ENCODE peak calls at places on chromosomes 7 and 10, in five cellular contexts. One of them, this sample, is unnamed.

GRCh38 chr10:13961096-13961495 is 369.6 kb downstream of the FRMD4A start:
- DNase-seq in lower leg skin: no peak
- DNase-seq in endothelial cell of umbilical vein: peak
- DNase-seq in A549: no peak
- DNase-seq in gastrocnemius medialis: peak
- DNase-seq in this sample: peak

GRCh38 chr10:49571419-49571818 is 32.5 kb upstream of the ERCC6 start:
- DNase-seq in A549: no peak
- DNase-seq in lower leg skin: no peak
- DNase-seq in gastrocnemius medialis: no peak
- DNase-seq in endothelial cell of umbilical vein: no peak
- DNase-seq in this sample: no peak

GRCh38 chr7:36138209-36138608 is 14.8 kb upstream of the EEPD1 start:
- DNase-seq in gastrocnemius medialis: no peak
- DNase-seq in endothelial cell of umbilical vein: no peak
- DNase-seq in lower leg skin: no peak
- DNase-seq in A549: no peak
- DNase-seq in this sample: no peak

GRCh38 chr7:77276120-77276519 is 76.5 kb upstream of the FGL2 start:
- DNase-seq in gastrocnemius medialis: no peak
- DNase-seq in endothelial cell of umbilical vein: no peak
- DNase-seq in lower leg skin: no peak
- DNase-seq in A549: no peak
- DNase-seq in this sample: no peak

GRCh38 chr7:23472974-23473847 is 2.9 kb upstream of the IGF2BP3 start:
- DNase-seq in endothelial cell of umbilical vein: peak
- DNase-seq in A549: no peak
- DNase-seq in gastrocnemius medialis: no peak
- DNase-seq in lower leg skin: no peak
- DNase-seq in this sample: peak

GRCh38 chr10:35390441-35390840 is 54.1 kb downstream of the CCNY start:
- DNase-seq in endothelial cell of umbilical vein: no peak
- DNase-seq in A549: no peak
- DNase-seq in lower leg skin: no peak
- DNase-seq in gastrocnemius medialis: no peak
- DNase-seq in this sample: no peak

GRCh38 chr7:74307738-74308505 is 18.7 kb downstream of the CLIP2 start:
- DNase-seq in gastrocnemius medialis: no peak
- DNase-seq in endothelial cell of umbilical vein: no peak
- DNase-seq in lower leg skin: no peak
- DNase-seq in A549: no peak
- DNase-seq in this sample: no peak

GRCh38 chr7:95276114-95276513 is 48.2 kb downstream of the PON1 start:
- DNase-seq in endothelial cell of umbilical vein: no peak
- DNase-seq in gastrocnemius medialis: no peak
- DNase-seq in lower leg skin: no peak
- DNase-seq in A549: no peak
- DNase-seq in this sample: no peak

GRCh38 chr10:110222896-110223675 is 15.7 kb downstream of the MXI1 start:
- DNase-seq in endothelial cell of umbilical vein: no peak
- DNase-seq in gastrocnemius medialis: no peak
- DNase-seq in lower leg skin: no peak
- DNase-seq in A549: no peak
- DNase-seq in this sample: no peak

GRCh38 chr7:135745702-135746312 is 2.8 kb downstream of the FAM180A start:
- DNase-seq in endothelial cell of umbilical vein: peak
- DNase-seq in gastrocnemius medialis: peak
- DNase-seq in A549: peak
- DNase-seq in lower leg skin: peak
- DNase-seq in this sample: peak

GRCh38 chr10:59265140-59265539 is 88.7 kb downstream of the PHYHIPL start:
- DNase-seq in gastrocnemius medialis: no peak
- DNase-seq in A549: no peak
- DNase-seq in lower leg skin: no peak
- DNase-seq in endothelial cell of umbilical vein: no peak
- DNase-seq in this sample: no peak

GRCh38 chr7:128726031-128726430 is 13.1 kb upstream of the CALU start:
- DNase-seq in lower leg skin: no peak
- DNase-seq in gastrocnemius medialis: no peak
- DNase-seq in A549: no peak
- DNase-seq in endothelial cell of umbilical vein: no peak
- DNase-seq in this sample: no peak

GRCh38 chr10:100739516-100740368 is 5.6 kb upstream of the PAX2 start:
- DNase-seq in gastrocnemius medialis: no peak
- DNase-seq in endothelial cell of umbilical vein: no peak
- DNase-seq in A549: peak
- DNase-seq in lower leg skin: no peak
- DNase-seq in this sample: no peak

GRCh38 chr7:90717286-90718060 is 121.4 kb downstream of the CDK14 start:
- DNase-seq in endothelial cell of umbilical vein: no peak
- DNase-seq in lower leg skin: no peak
- DNase-seq in A549: no peak
- DNase-seq in gastrocnemius medialis: no peak
- DNase-seq in this sample: no peak

GRCh38 chr7:80858141-80858903 is 60.5 kb downstream of the SEMA3C start:
- DNase-seq in gastrocnemius medialis: no peak
- DNase-seq in A549: no peak
- DNase-seq in endothelial cell of umbilical vein: peak
- DNase-seq in lower leg skin: no peak
- DNase-seq in this sample: no peak

GRCh38 chr10:86798636-86799035 is 42.2 kb downstream of the BMPR1A start:
- DNase-seq in gastrocnemius medialis: no peak
- DNase-seq in A549: no peak
- DNase-seq in lower leg skin: no peak
- DNase-seq in endothelial cell of umbilical vein: no peak
- DNase-seq in this sample: no peak

GRCh38 chr7:98217623-98218582 is 6.7 kb downstream of the BHLHA15 start:
- DNase-seq in endothelial cell of umbilical vein: peak
- DNase-seq in lower leg skin: no peak
- DNase-seq in gastrocnemius medialis: no peak
- DNase-seq in A549: no peak
- DNase-seq in this sample: no peak

GRCh38 chr7:14995774-14996173 is 93.2 kb upstream of the DGKB start:
- DNase-seq in A549: no peak
- DNase-seq in gastrocnemius medialis: no peak
- DNase-seq in endothelial cell of umbilical vein: no peak
- DNase-seq in lower leg skin: no peak
- DNase-seq in this sample: no peak

GRCh38 chr7:66505531-66506451 is 122.9 kb upstream of the KCTD7 start:
- DNase-seq in gastrocnemius medialis: no peak
- DNase-seq in A549: no peak
- DNase-seq in endothelial cell of umbilical vein: peak
- DNase-seq in lower leg skin: no peak
- DNase-seq in this sample: no peak

GRCh38 chr10:87685832-87686589 is 26.3 kb downstream of the PAPSS2 start:
- DNase-seq in endothelial cell of umbilical vein: no peak
- DNase-seq in lower leg skin: no peak
- DNase-seq in gastrocnemius medialis: no peak
- DNase-seq in A549: no peak
- DNase-seq in this sample: no peak

GRCh38 chr10:122786269-122786668 is 59.4 kb downstream of the CUZD1 start:
- DNase-seq in endothelial cell of umbilical vein: peak
- DNase-seq in A549: peak
- DNase-seq in lower leg skin: no peak
- DNase-seq in gastrocnemius medialis: no peak
- DNase-seq in this sample: peak

GRCh38 chr10:110067960-110068770 is 60.4 kb downstream of the ADD3 start:
- DNase-seq in lower leg skin: no peak
- DNase-seq in gastrocnemius medialis: peak
- DNase-seq in A549: no peak
- DNase-seq in endothelial cell of umbilical vein: no peak
- DNase-seq in this sample: no peak

GRCh38 chr7:50346548-50347497 is 42.3 kb downstream of the IKZF1 start:
- DNase-seq in A549: no peak
- DNase-seq in gastrocnemius medialis: no peak
- DNase-seq in endothelial cell of umbilical vein: no peak
- DNase-seq in lower leg skin: no peak
- DNase-seq in this sample: no peak

GRCh38 chr10:48805848-48806247 is 121.2 kb downstream of the WDFY4 start:
- DNase-seq in lower leg skin: no peak
- DNase-seq in endothelial cell of umbilical vein: no peak
- DNase-seq in gastrocnemius medialis: peak
- DNase-seq in A549: no peak
- DNase-seq in this sample: no peak

GRCh38 chr7:80427218-80427617 is 84.6 kb downstream of the GNAT3 start:
- DNase-seq in A549: no peak
- DNase-seq in endothelial cell of umbilical vein: no peak
- DNase-seq in gastrocnemius medialis: no peak
- DNase-seq in lower leg skin: no peak
- DNase-seq in this sample: no peak

GRCh38 chr10:44306147-44306710 is 78.7 kb downstream of the CXCL12 start:
- DNase-seq in A549: no peak
- DNase-seq in gastrocnemius medialis: peak
- DNase-seq in endothelial cell of umbilical vein: no peak
- DNase-seq in lower leg skin: no peak
- DNase-seq in this sample: peak

GRCh38 chr7:5500056-5500776 is 76.6 kb upstream of the TNRC18 start:
- DNase-seq in endothelial cell of umbilical vein: no peak
- DNase-seq in A549: no peak
- DNase-seq in lower leg skin: no peak
- DNase-seq in gastrocnemius medialis: no peak
- DNase-seq in this sample: peak

GRCh38 chr10:104340692-104341091 is 2.4 kb upstream of the ITPRIP start:
- DNase-seq in lower leg skin: no peak
- DNase-seq in gastrocnemius medialis: no peak
- DNase-seq in endothelial cell of umbilical vein: no peak
- DNase-seq in A549: no peak
- DNase-seq in this sample: no peak

GRCh38 chr10:104337985-104338735 is at the start of gene ITPRIP:
- DNase-seq in A549: peak
- DNase-seq in endothelial cell of umbilical vein: peak
- DNase-seq in lower leg skin: peak
- DNase-seq in gastrocnemius medialis: peak
- DNase-seq in this sample: peak

GRCh38 chr10:104337527-104337984 is 709 bp downstream of the ITPRIP start:
- DNase-seq in A549: peak
- DNase-seq in endothelial cell of umbilical vein: peak
- DNase-seq in lower leg skin: no peak
- DNase-seq in gastrocnemius medialis: no peak
- DNase-seq in this sample: no peak

GRCh38 chr10:104340099-104340594 is 1.9 kb upstream of the ITPRIP start:
- DNase-seq in lower leg skin: no peak
- DNase-seq in gastrocnemius medialis: no peak
- DNase-seq in A549: no peak
- DNase-seq in endothelial cell of umbilical vein: no peak
- DNase-seq in this sample: no peak

DNA sequence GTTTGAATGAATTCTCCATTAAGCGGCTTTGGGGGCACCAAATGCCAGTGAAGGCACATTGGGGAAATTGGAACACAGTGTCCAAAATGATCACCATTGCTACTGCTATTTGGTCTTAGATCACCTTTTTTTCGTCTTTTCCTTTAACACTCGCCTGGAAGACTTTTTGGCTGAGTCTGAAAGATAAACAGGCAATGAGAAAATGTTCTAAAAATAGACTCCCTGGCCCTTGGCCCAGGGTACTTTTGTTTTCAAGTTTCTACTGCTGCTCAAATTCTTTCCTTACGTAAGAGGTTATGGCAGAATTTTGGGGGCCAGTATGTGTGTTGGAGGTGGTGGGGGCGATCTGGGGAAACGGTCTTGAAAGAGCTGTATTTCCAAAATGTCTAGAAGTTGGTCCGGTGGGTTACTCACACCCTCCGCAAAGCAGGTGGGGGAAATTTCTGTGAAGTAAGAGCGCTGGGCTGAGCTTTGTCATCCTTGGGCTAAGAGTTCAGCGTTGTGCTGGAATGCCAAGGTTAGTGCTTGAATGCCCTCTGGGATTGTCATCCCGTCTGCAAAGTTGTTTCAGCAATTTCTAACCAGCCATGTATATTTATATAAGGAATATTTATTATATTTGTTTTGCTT is 1.3 kb upstream of the ITPRIP start:
- DNase-seq in A549: no peak
- DNase-seq in gastrocnemius medialis: peak
- DNase-seq in lower leg skin: peak
- DNase-seq in endothelial cell of umbilical vein: peak
- DNase-seq in this sample: no peak
- TF ChIP-seq POLR2A in A549: no peak
- TF ChIP-seq POLR2A in gastrocnemius medialis: no peak
- TF ChIP-seq POLR2A in lower leg skin: no peak
- TF ChIP-seq POLR2A in endothelial cell of umbilical vein: no peak
- TF ChIP-seq POLR2A in this sample: no peak

GRCh38 chr7:2631924-2632716 is at the start of gene TTYH3:
- DNase-seq in gastrocnemius medialis: no peak
- DNase-seq in A549: peak
- DNase-seq in endothelial cell of umbilical vein: peak
- DNase-seq in lower leg skin: no peak
- DNase-seq in this sample: peak
- TF ChIP-seq POLR2A in gastrocnemius medialis: peak
- TF ChIP-seq POLR2A in A549: peak
- TF ChIP-seq POLR2A in endothelial cell of umbilical vein: peak
- TF ChIP-seq POLR2A in lower leg skin: no peak
- TF ChIP-seq POLR2A in this sample: peak

GRCh38 chr7:34750636-34751035 is 92.6 kb downstream of the NPSR1 start:
- DNase-seq in lower leg skin: no peak
- DNase-seq in A549: no peak
- DNase-seq in endothelial cell of umbilical vein: no peak
- DNase-seq in gastrocnemius medialis: no peak
- DNase-seq in this sample: no peak

GRCh38 chr7:34755008-34755407 is 97.0 kb downstream of the NPSR1 start:
- DNase-seq in endothelial cell of umbilical vein: no peak
- DNase-seq in gastrocnemius medialis: no peak
- DNase-seq in lower leg skin: no peak
- DNase-seq in A549: no peak
- DNase-seq in this sample: no peak

GRCh38 chr7:34752929-34753328 is 94.9 kb downstream of the NPSR1 start:
- DNase-seq in A549: no peak
- DNase-seq in gastrocnemius medialis: no peak
- DNase-seq in endothelial cell of umbilical vein: no peak
- DNase-seq in lower leg skin: no peak
- DNase-seq in this sample: no peak

GRCh38 chr7:34750209-34750608 is 92.2 kb downstream of the NPSR1 start:
- DNase-seq in A549: no peak
- DNase-seq in lower leg skin: no peak
- DNase-seq in gastrocnemius medialis: no peak
- DNase-seq in endothelial cell of umbilical vein: no peak
- DNase-seq in this sample: no peak

GRCh38 chr7:34751725-34752643 is 94.0 kb downstream of the NPSR1 start:
- DNase-seq in lower leg skin: no peak
- DNase-seq in gastrocnemius medialis: no peak
- DNase-seq in A549: no peak
- DNase-seq in endothelial cell of umbilical vein: no peak
- DNase-seq in this sample: no peak
- TF ChIP-seq POLR2A in lower leg skin: no peak
- TF ChIP-seq POLR2A in gastrocnemius medialis: no peak
- TF ChIP-seq POLR2A in A549: no peak
- TF ChIP-seq POLR2A in endothelial cell of umbilical vein: no peak
- TF ChIP-seq POLR2A in this sample: no peak

DNA sequence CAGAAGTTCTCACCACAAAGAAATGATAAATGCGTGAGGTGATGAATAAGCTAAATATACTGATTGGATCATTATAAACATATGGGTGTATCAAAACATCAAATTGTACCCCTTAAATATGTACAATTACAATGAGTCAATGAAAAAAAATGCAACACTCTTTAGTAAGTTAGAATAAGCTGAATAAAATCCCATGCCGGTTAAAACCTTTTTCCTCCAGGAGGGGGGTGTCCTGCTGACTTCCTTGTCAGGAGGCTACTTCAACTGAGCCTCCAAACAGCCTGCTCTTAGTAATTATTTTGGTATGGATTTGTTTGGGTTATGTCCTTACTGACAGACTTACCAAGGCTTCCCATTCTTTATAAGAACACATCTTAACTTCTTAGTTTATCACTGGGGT is 649.1 kb downstream of the INHBA start:
- DNase-seq in gastrocnemius medialis: no peak
- DNase-seq in A549: no peak
- DNase-seq in endothelial cell of umbilical vein: no peak
- DNase-seq in lower leg skin: no peak
- DNase-seq in this sample: no peak
- TF ChIP-seq POLR2A in gastrocnemius medialis: no peak
- TF ChIP-seq POLR2A in A549: no peak
- TF ChIP-seq POLR2A in endothelial cell of umbilical vein: no peak
- TF ChIP-seq POLR2A in lower leg skin: no peak
- TF ChIP-seq POLR2A in this sample: no peak